ENCODE peak calls at places on chromosomes 1 and 21, in nine cellular contexts. One of them, this sample, is unnamed.

GRCh38 chr1:222814536-222815366 is at the start of gene DISP1:
- DNase-seq in progenitor cell of endocrine pancreas: peak
- DNase-seq in pancreas: peak
- DNase-seq in GM12891: peak
- DNase-seq in left ventricle myocardium inferior: peak
- DNase-seq in amniotic stem cell: peak
- DNase-seq in NCI-H1694: peak
- DNase-seq in left colon: peak
- DNase-seq in coronary artery: peak
- DNase-seq in this sample: no peak

GRCh38 chr1:16145030-16145987 is 10.6 kb downstream of the EPHA2 start:
- DNase-seq in progenitor cell of endocrine pancreas: no peak
- DNase-seq in left colon: peak
- DNase-seq in coronary artery: peak
- DNase-seq in left ventricle myocardium inferior: peak
- DNase-seq in NCI-H1694: no peak
- DNase-seq in pancreas: peak
- DNase-seq in GM12891: no peak
- DNase-seq in amniotic stem cell: peak
- DNase-seq in this sample: peak

GRCh38 chr1:59856725-59857338 is 42.1 kb downstream of the HOOK1 start:
- DNase-seq in left colon: peak
- DNase-seq in left ventricle myocardium inferior: no peak
- DNase-seq in GM12891: no peak
- DNase-seq in progenitor cell of endocrine pancreas: no peak
- DNase-seq in amniotic stem cell: no peak
- DNase-seq in pancreas: peak
- DNase-seq in NCI-H1694: no peak
- DNase-seq in coronary artery: no peak
- DNase-seq in this sample: no peak

GRCh38 chr1:41862411-41863221 is 56.1 kb downstream of the HIVEP3 start:
- DNase-seq in pancreas: no peak
- DNase-seq in left colon: no peak
- DNase-seq in left ventricle myocardium inferior: no peak
- DNase-seq in amniotic stem cell: no peak
- DNase-seq in NCI-H1694: no peak
- DNase-seq in coronary artery: no peak
- DNase-seq in progenitor cell of endocrine pancreas: no peak
- DNase-seq in GM12891: no peak
- DNase-seq in this sample: peak

GRCh38 chr21:40548134-40548533 is 298.8 kb downstream of the DSCAM start:
- DNase-seq in amniotic stem cell: no peak
- DNase-seq in NCI-H1694: no peak
- DNase-seq in GM12891: no peak
- DNase-seq in pancreas: no peak
- DNase-seq in left colon: no peak
- DNase-seq in progenitor cell of endocrine pancreas: no peak
- DNase-seq in coronary artery: no peak
- DNase-seq in left ventricle myocardium inferior: no peak
- DNase-seq in this sample: no peak

GRCh38 chr1:70767377-70767776 is 280.2 kb downstream of the PTGER3 start:
- DNase-seq in left colon: no peak
- DNase-seq in pancreas: no peak
- DNase-seq in NCI-H1694: no peak
- DNase-seq in coronary artery: no peak
- DNase-seq in left ventricle myocardium inferior: no peak
- DNase-seq in GM12891: no peak
- DNase-seq in progenitor cell of endocrine pancreas: no peak
- DNase-seq in amniotic stem cell: no peak
- DNase-seq in this sample: no peak

GRCh38 chr1:113659010-113659409 is 100.3 kb downstream of the PHTF1 start:
- DNase-seq in GM12891: no peak
- DNase-seq in pancreas: no peak
- DNase-seq in left colon: no peak
- DNase-seq in NCI-H1694: no peak
- DNase-seq in left ventricle myocardium inferior: no peak
- DNase-seq in coronary artery: no peak
- DNase-seq in progenitor cell of endocrine pancreas: no peak
- DNase-seq in amniotic stem cell: no peak
- DNase-seq in this sample: no peak

GRCh38 chr1:196557797-196558196 is 50.4 kb downstream of the KCNT2 start:
- DNase-seq in left ventricle myocardium inferior: no peak
- DNase-seq in left colon: no peak
- DNase-seq in amniotic stem cell: no peak
- DNase-seq in coronary artery: no peak
- DNase-seq in NCI-H1694: no peak
- DNase-seq in GM12891: no peak
- DNase-seq in pancreas: no peak
- DNase-seq in progenitor cell of endocrine pancreas: no peak
- DNase-seq in this sample: no peak

GRCh38 chr1:34977858-34978257 is 7.3 kb downstream of the TMEM35B start:
- DNase-seq in left colon: no peak
- DNase-seq in left ventricle myocardium inferior: no peak
- DNase-seq in coronary artery: no peak
- DNase-seq in NCI-H1694: no peak
- DNase-seq in GM12891: no peak
- DNase-seq in amniotic stem cell: no peak
- DNase-seq in progenitor cell of endocrine pancreas: no peak
- DNase-seq in pancreas: no peak
- DNase-seq in this sample: no peak

This sample was measured in Panc1.